ENCODE peak calls at places on chromosomes 5 and 9, in seven cellular contexts. O is naive thymus-derived CD8-positive, alpha-beta T cell; V is mucosa of descending colon; N is WTC11; W is CD4-positive, alpha-beta T cell; I is stimulated activated CD4-positive, alpha-beta T cell treated with anti-CD3 and anti-CD28 coated beads, TNF-alpha, amount 100 ng/mL, for 48 hours; P is dermis microvascular lymphatic vessel endothelial cell. D is an unnamed sample.

GRCh38 chr9:79210541-79211243 is 361.1 kb upstream of the TLE4 start:
- DNase-seq in O (no peak), V (no peak), N (no peak), W (no peak), I (no peak), P (no peak), D (no peak)

GRCh38 chr9:101832464-101832863 is 94.0 kb upstream of the GRIN3A start:
- DNase-seq in O (no peak), V (no peak), N (no peak), W (no peak), I (no peak), P (no peak), D (no peak)

GRCh38 chr9:95089916-95090791 is 227.4 kb downstream of the FANCC start:
- DNase-seq in O (no peak), V (peak), N (no peak), W (no peak), I (no peak), P (no peak), D (no peak)

GRCh38 chr9:33510264-33511183 is 13.5 kb upstream of the ANKRD18B start:
- DNase-seq in O (peak), V (peak), N (peak), W (no peak), I (no peak), P (peak), D (peak)

GRCh38 chr5:102666164-102666951 is 88.7 kb upstream of the PAM start:
- DNase-seq in O (no peak), V (no peak), N (no peak), W (no peak), I (no peak), P (no peak), D (no peak)

GRCh38 chr5:156201793-156202388 is 125.1 kb upstream of the SGCD start:
- DNase-seq in O (no peak), V (no peak), N (no peak), W (no peak), I (no peak), P (no peak), D (no peak)

GRCh38 chr5:83306572-83307241 is 164.8 kb upstream of the VCAN start:
- DNase-seq in O (no peak), V (no peak), N (no peak), W (no peak), I (no peak), P (peak), D (no peak)

GRCh38 chr5:581266-581665 is 30.9 kb upstream of the CEP72 start:
- DNase-seq in O (no peak), V (no peak), N (no peak), W (no peak), I (no peak), P (no peak), D (no peak)

GRCh38 chr9:98117984-98118639 is 910 bp downstream of the TRIM14 start:
- DNase-seq in O (peak), V (peak), N (no peak), W (peak), I (no peak), P (no peak), D (no peak)

GRCh38 chr5:13985736-13986418 is 41.4 kb upstream of the DNAH5 start:
- DNase-seq in O (no peak), V (no peak), N (no peak), W (no peak), I (no peak), P (peak), D (peak)

GRCh38 chr9:9912459-9912858 is 700.3 kb downstream of the PTPRD start:
- DNase-seq in O (no peak), V (no peak), N (no peak), W (no peak), I (no peak), P (no peak), D (no peak)

GRCh38 chr5:150515446-150515845 is 7.5 kb downstream of the NDST1 start:
- DNase-seq in O (no peak), V (no peak), N (no peak), W (no peak), I (no peak), P (no peak), D (no peak)

GRCh38 chr9:124928116-124928515 is 12.8 kb downstream of the GOLGA1 start:
- DNase-seq in O (no peak), V (no peak), N (no peak), W (no peak), I (no peak), P (no peak), D (no peak)

GRCh38 chr9:101226161-101226560 is 158.6 kb downstream of the BAAT start:
- DNase-seq in O (no peak), V (no peak), N (no peak), W (no peak), I (no peak), P (no peak), D (no peak)

GRCh38 chr5:171155621-171156020 is 153.4 kb upstream of the TLX3 start:
- DNase-seq in O (no peak), V (no peak), N (no peak), W (no peak), I (no peak), P (peak), D (no peak)

GRCh38 chr5:2753452-2754409 is 2.3 kb upstream of the IRX2 start:
- DNase-seq in O (no peak), V (no peak), N (no peak), W (no peak), I (no peak), P (no peak), D (no peak)

GRCh38 chr5:58044166-58044565 is 415.7 kb downstream of the PLK2 start:
- DNase-seq in O (no peak), V (no peak), N (no peak), W (no peak), I (no peak), P (no peak), D (no peak)

GRCh38 chr5:102099766-102100331 is 196.2 kb downstream of the SLCO4C1 start:
- DNase-seq in O (no peak), V (no peak), N (no peak), W (no peak), I (no peak), P (no peak), D (no peak)

GRCh38 chr9:16787724-16788123 is 82.7 kb downstream of the BNC2 start:
- DNase-seq in O (no peak), V (no peak), N (no peak), W (no peak), I (no peak), P (peak), D (no peak)

GRCh38 chr5:31131381-31131811 is 62.1 kb upstream of the CDH6 start:
- DNase-seq in O (no peak), V (no peak), N (no peak), W (no peak), I (no peak), P (no peak), D (no peak)

GRCh38 chr5:93078082-93079038 is 502.7 kb downstream of the NR2F1-AS1 start:
- DNase-seq in O (no peak), V (no peak), N (no peak), W (no peak), I (no peak), P (peak), D (peak)

GRCh38 chr5:181271081-181271480 is 10.1 kb upstream of the TRIM52 start:
- DNase-seq in O (no peak), V (no peak), N (no peak), W (no peak), I (no peak), P (no peak), D (no peak)

GRCh38 chr5:81006231-81006630 is 46.1 kb downstream of the RASGRF2 start:
- DNase-seq in O (no peak), V (no peak), N (no peak), W (no peak), I (no peak), P (no peak), D (no peak)

GRCh38 chr9:115717711-115718173 is 435.8 kb upstream of the PAPPA start:
- DNase-seq in O (no peak), V (no peak), N (no peak), W (no peak), I (no peak), P (no peak), D (no peak)

GRCh38 chr5:56176155-56176798 is 56.9 kb downstream of the ANKRD55 start:
- DNase-seq in O (no peak), V (no peak), N (no peak), W (no peak), I (no peak), P (no peak), D (no peak)

GRCh38 chr5:132283423-132284043 is 10.7 kb upstream of the SLC22A4 start:
- DNase-seq in O (no peak), V (no peak), N (peak), W (no peak), I (no peak), P (peak), D (no peak)

GRCh38 chr9:72477862-72478564 is 43.4 kb upstream of the TMC1 start:
- DNase-seq in O (no peak), V (no peak), N (no peak), W (no peak), I (no peak), P (peak), D (no peak)

GRCh38 chr5:154758501-154758900 is 3.3 kb downstream of the LARP1 start:
- DNase-seq in O (no peak), V (no peak), N (no peak), W (no peak), I (no peak), P (no peak), D (no peak)

GRCh38 chr9:114696814-114697544 is 15.0 kb upstream of the TEX48 start:
- DNase-seq in O (no peak), V (no peak), N (no peak), W (no peak), I (peak), P (no peak), D (no peak)

GRCh38 chr5:139655727-139656271 is 7.7 kb downstream of the CXXC5 start:
- DNase-seq in O (no peak), V (peak), N (no peak), W (no peak), I (no peak), P (peak), D (no peak)

GRCh38 chr5:91214571-91214970 is 168.5 kb downstream of the ARRDC3 start:
- DNase-seq in O (no peak), V (no peak), N (no peak), W (no peak), I (no peak), P (no peak), D (no peak)

GRCh38 chr9:114908104-114908621 is 22.2 kb downstream of the TNFSF8 start:
- DNase-seq in O (no peak), V (no peak), N (no peak), W (no peak), I (no peak), P (no peak), D (no peak)

GRCh38 chr5:58273705-58274104 is 186.2 kb downstream of the PLK2 start:
- DNase-seq in O (no peak), V (no peak), N (no peak), W (no peak), I (no peak), P (peak), D (no peak)

GRCh38 chr9:108478871-108479332 is 376.9 kb downstream of the ACTL7B start:
- DNase-seq in O (no peak), V (no peak), N (no peak), W (no peak), I (no peak), P (peak), D (no peak)

GRCh38 chr9:86626802-86627201 is 272.6 kb upstream of the TUT7 start:
- DNase-seq in O (no peak), V (no peak), N (no peak), W (no peak), I (no peak), P (no peak), D (no peak)